ENCODE peak calls at places on chromosomes 7 and 10, in six cellular contexts. N is trophoblast cell, R is IMR-90, B is H9, I is mesenchymal stem cell, O is H1. L is an unnamed sample.

GRCh38 chr10:32577448-32577847 is 131.5 kb downstream of the CCDC7 start:
- DNase-seq in B (no peak), I (peak), R (peak), N (no peak), O (no peak), L (no peak)

GRCh38 chr10:119491941-119492340 is 50.6 kb downstream of the RGS10 start:
- DNase-seq in I (peak), B (no peak), N (no peak), R (no peak), O (no peak), L (no peak)

GRCh38 chr10:14547826-14548225 is 217.1 kb upstream of the FRMD4A start:
- DNase-seq in O (peak), R (no peak), N (peak), I (no peak), B (no peak), L (peak)

GRCh38 chr7:134450296-134451000 is 8.5 kb downstream of the AKR1B1 start:
- DNase-seq in I (peak), R (peak), O (no peak), B (no peak), N (no peak), L (no peak)

GRCh38 chr7:106012935-106013439 is 49.9 kb downstream of the CDHR3 start:
- DNase-seq in O (no peak), B (no peak), R (peak), I (peak), N (peak), L (no peak)

GRCh38 chr10:3935933-3936359 is 150.9 kb upstream of the KLF6 start:
- DNase-seq in B (no peak), O (no peak), R (no peak), N (no peak), I (peak), L (no peak)

GRCh38 chr10:11742779-11743298 is 657 bp downstream of the ECHDC3 start:
- DNase-seq in R (no peak), O (peak), I (no peak), B (no peak), N (peak), L (no peak)

GRCh38 chr10:74854610-74855009 is 28.2 kb downstream of the KAT6B start:
- DNase-seq in N (no peak), B (no peak), R (no peak), O (no peak), I (peak), L (no peak)

GRCh38 chr7:20596653-20597052 is 18.8 kb upstream of the ABCB5 start:
- DNase-seq in O (no peak), R (peak), I (peak), N (no peak), B (no peak), L (no peak)

GRCh38 chr7:150860978-150861295 is 8.6 kb downstream of the AOC1 start:
- DNase-seq in I (no peak), R (no peak), N (no peak), B (peak), O (no peak), L (no peak)

GRCh38 chr10:129728246-129728820 is 235.7 kb downstream of the EBF3 start:
- DNase-seq in O (no peak), R (no peak), B (no peak), I (no peak), N (no peak), L (no peak)

GRCh38 chr10:34780818-34781380 is 34.2 kb downstream of the PARD3 start:
- DNase-seq in O (no peak), N (no peak), B (no peak), I (peak), R (peak), L (no peak)

GRCh38 chr7:78073470-78074382 is 275.2 kb downstream of the PHTF2 start:
- DNase-seq in I (peak), B (no peak), R (no peak), O (no peak), N (no peak), L (no peak)

GRCh38 chr10:32348297-32349198 is 1.6 kb upstream of the EPC1 start:
- DNase-seq in O (no peak), I (no peak), B (no peak), R (no peak), N (peak), L (no peak)

DNA sequence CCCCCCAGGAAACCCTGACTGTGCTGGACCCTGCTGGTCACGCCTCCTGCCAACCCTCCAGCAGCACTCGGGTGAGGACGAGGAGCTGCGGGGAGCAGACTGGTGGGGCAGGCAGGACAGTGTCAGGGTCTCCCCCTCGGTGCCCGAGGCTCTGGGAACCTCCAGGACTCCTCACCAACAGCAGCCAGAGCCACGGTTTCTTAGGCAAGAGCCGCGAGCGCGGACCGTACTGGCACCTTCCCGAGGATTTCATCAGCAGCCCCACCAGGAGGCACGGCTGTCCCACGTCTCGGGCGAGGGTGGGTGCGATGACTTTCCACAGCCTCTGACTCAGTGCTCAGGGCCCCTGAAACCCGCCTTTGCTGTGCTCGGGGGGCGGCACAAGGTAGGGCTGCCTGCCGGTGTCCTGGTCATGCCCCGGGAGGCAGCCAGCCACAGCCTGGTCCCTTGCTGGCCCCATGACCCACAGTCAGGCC is 186.9 kb downstream of the ELFN1 start:
- DNase-seq in O (no peak), B (no peak), I (no peak), R (no peak), N (no peak), L (no peak)
- H3K9ac ChIP-seq in O (no peak), B (no peak), I (no peak), R (no peak), N (no peak), L (no peak)

DNA sequence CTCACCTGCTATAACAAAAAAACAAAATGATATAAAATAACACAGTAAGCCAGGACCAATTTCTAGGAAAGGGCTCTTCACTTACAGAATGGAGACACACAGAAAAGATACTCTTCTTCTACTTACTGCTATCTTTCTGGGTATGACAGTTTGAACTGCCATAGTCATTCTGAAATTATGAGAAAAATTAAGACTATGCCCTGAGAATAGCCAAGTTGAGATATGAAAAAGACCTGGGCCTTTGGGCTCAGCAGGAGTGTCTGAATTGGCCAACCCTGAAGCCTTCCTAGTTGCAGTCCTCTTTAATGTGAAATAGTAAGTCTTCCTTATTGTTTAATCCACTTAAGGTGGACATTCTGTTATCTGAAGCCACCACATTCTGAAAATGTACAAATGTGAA is 519.5 kb downstream of the GRID1 start:
- DNase-seq in B (no peak), I (no peak), O (no peak), R (no peak), N (peak), L (no peak)
- H4K91ac ChIP-seq in B (no peak), I (no peak), O (no peak), R (no peak), N (no peak), L (no peak)

DNA sequence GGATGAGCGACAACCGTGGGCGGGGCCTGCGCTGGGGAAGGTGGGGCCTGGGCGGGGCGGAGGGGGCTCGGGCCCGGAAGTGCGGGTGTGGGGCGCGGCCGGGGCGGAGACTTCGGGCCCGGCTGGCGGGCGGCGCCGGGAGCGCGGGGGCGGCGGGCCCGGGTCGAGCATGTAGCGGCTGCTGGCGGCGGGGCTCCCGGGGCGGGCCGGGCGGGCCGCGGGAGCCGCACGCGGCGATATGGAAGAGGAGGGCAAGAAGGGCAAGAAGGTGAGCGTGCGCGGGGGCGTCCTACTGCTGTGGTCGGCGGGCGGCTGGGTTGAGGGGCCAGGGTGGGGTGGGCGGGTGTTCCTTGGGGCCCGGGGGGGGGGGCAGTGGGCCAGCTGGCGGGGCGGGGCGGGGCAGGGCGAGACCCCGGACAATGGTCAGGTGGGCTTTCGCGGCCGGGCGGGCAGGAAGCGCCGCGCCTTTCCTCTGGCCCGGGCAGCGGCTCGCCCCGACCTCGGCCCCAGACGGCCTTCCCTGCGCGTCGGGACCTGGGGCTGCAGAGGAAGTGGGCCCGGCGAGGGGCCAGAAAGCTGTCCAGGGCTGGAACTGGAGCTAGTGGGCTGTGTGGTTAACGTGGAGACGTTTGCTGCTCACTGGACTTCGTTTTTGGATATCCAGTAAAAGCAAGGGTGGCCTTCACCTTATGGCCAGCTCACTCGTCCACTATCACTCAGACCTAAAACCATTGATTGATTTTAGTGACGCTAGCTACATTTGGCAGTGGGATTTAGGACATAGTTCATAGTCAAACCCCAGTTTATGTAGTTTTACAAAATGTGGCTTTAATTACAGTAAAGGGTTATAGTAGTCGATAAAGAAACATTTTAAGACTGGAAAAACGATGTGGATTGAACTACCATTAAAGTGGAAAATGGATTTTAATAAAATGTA is at the start of gene CCM2:
- DNase-seq in N (peak), O (no peak), R (peak), B (no peak), I (peak), L (no peak)
- H3K18ac ChIP-seq in N (peak), O (peak), R (peak), B (peak), I (peak), L (peak)

GRCh38 chr7:112205348-112206237 is 606 bp downstream of the DOCK4 start:
- DNase-seq in I (peak), B (peak), N (no peak), R (peak), O (peak), L (peak)
- H3K9ac ChIP-seq in I (peak), B (peak), N (peak), R (peak), O (peak), L (peak)

GRCh38 chr7:86916277-86916825 is 143.1 kb downstream of the ELAPOR2 start:
- DNase-seq in B (no peak), N (no peak), R (no peak), O (no peak), I (no peak), L (no peak)

GRCh38 chr7:86911703-86912102 is 147.8 kb downstream of the ELAPOR2 start:
- DNase-seq in I (no peak), B (no peak), R (no peak), N (no peak), O (no peak), L (no peak)

GRCh38 chr7:86918245-86918644 is 141.2 kb downstream of the ELAPOR2 start:
- DNase-seq in O (no peak), R (no peak), B (no peak), I (no peak), N (no peak), L (no peak)

GRCh38 chr7:86914468-86915054 is 144.9 kb downstream of the ELAPOR2 start:
- DNase-seq in N (peak), R (peak), I (peak), B (no peak), O (no peak), L (no peak)

GRCh38 chr7:86913709-86914108 is 145.7 kb downstream of the ELAPOR2 start:
- DNase-seq in N (peak), O (no peak), I (no peak), R (peak), B (no peak), L (no peak)
- H4K91ac ChIP-seq in N (no peak), O (no peak), I (no peak), R (no peak), B (no peak), L (no peak)

GRCh38 chr7:143361552-143362125 is 874 bp downstream of the FAM131B start:
- DNase-seq in R (no peak), I (no peak), B (no peak), N (no peak), O (peak), L (peak)
- H3K18ac ChIP-seq in R (no peak), I (no peak), B (no peak), N (no peak), O (peak), L (peak)

GRCh38 chr7:131331806-131332205 is 4.1 kb downstream of the MKLN1 start:
- DNase-seq in N (no peak), O (no peak), B (no peak), R (no peak), I (no peak), L (no peak)

GRCh38 chr7:131329176-131329570 is 1.5 kb downstream of the MKLN1 start:
- DNase-seq in O (no peak), B (no peak), R (no peak), I (peak), N (no peak), L (no peak)

GRCh38 chr7:131328387-131329175 is 905 bp downstream of the MKLN1 start:
- DNase-seq in I (peak), N (peak), R (peak), B (no peak), O (no peak), L (no peak)

GRCh38 chr7:131327626-131328386 is at the start of gene MKLN1:
- DNase-seq in O (peak), I (peak), B (peak), N (peak), R (peak), L (peak)

DNA sequence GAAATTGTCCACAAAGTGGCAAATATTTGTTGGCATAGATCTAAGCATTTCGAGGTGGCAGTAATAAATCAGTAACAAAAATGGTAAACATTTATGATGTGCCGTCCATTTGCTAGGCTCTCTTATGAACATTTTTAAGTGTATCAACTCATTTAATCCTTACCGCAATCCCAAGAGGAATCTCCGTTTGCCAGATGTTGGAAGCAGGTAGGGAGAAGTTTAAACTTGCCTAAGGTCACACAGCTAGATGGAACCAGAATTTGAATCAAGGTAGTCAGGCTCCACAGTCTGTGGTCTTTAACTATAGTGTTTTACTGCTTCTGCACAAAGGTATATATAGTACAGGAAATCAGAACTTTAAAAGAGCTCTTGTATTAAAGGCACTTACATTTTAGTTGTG is 2.6 kb downstream of the MKLN1 start:
- DNase-seq in R (no peak), N (no peak), I (no peak), B (no peak), O (no peak), L (no peak)
- H3K9ac ChIP-seq in R (no peak), N (no peak), I (peak), B (no peak), O (no peak), L (no peak)